ENCODE peak calls at places on chromosomes 4 and X, in six cellular contexts. W, E, R, C, K and M are unnamed samples.

GRCh38 chr4:42401171-42401570 is 3.9 kb downstream of the SHISA3 start:
- DNase-seq in W (no peak), E (no peak), R (no peak), C (no peak), K (no peak), M (no peak)

GRCh38 chrX:39174761-39175417 is 373.6 kb downstream of the MID1IP1 start:
- DNase-seq in W (no peak), E (no peak), R (no peak), C (no peak), K (no peak), M (no peak)

GRCh38 chrX:37378399-37378798 is 29.2 kb downstream of the PRRG1 start:
- DNase-seq in W (no peak), E (no peak), R (no peak), C (peak), K (no peak), M (peak)

GRCh38 chrX:83022020-83022419 is 486.1 kb upstream of the POU3F4 start:
- DNase-seq in W (peak), E (no peak), R (no peak), C (no peak), K (no peak), M (peak)

GRCh38 chr4:26484032-26484515 is 6.2 kb downstream of the CCKAR start:
- DNase-seq in W (no peak), E (no peak), R (no peak), C (peak), K (no peak), M (peak)

GRCh38 chr4:119729815-119730643 is 101.4 kb upstream of the PDE5A start:
- DNase-seq in W (no peak), E (no peak), R (no peak), C (peak), K (peak), M (peak)

GRCh38 chr4:1336079-1336478 is 10.9 kb upstream of the UVSSA start:
- DNase-seq in W (no peak), E (no peak), R (no peak), C (peak), K (peak), M (peak)

GRCh38 chrX:109818921-109819320 is 85.9 kb upstream of the ACSL4 start:
- DNase-seq in W (no peak), E (no peak), R (no peak), C (no peak), K (no peak), M (no peak)

GRCh38 chr4:56668267-56668666 is 12.8 kb downstream of the HOPX start:
- DNase-seq in W (no peak), E (no peak), R (no peak), C (no peak), K (no peak), M (no peak)

GRCh38 chrX:130321550-130321949 is 18.2 kb upstream of the SLC25A14 start:
- DNase-seq in W (no peak), E (no peak), R (no peak), C (no peak), K (no peak), M (no peak)

GRCh38 chrX:147626605-147627004 is 285.1 kb upstream of the FMR1 start:
- DNase-seq in W (no peak), E (no peak), R (no peak), C (no peak), K (no peak), M (no peak)

GRCh38 chr4:46937493-46937892 is 28.4 kb upstream of the COX7B2 start:
- DNase-seq in W (no peak), E (no peak), R (no peak), C (no peak), K (no peak), M (no peak)

GRCh38 chr4:96448315-96448872 is 608.5 kb downstream of the PDHA2 start:
- DNase-seq in W (no peak), E (no peak), R (no peak), C (no peak), K (no peak), M (no peak)

GRCh38 chr4:105088110-105088879 is 58.4 kb upstream of the TET2 start:
- DNase-seq in W (peak), E (no peak), R (peak), C (peak), K (peak), M (peak)

GRCh38 chr4:72969957-72970356 is 99.6 kb downstream of the COX18 start:
- DNase-seq in W (no peak), E (peak), R (no peak), C (peak), K (no peak), M (peak)

GRCh38 chr4:61200991-61201526 is 933 bp downstream of the ADGRL3 start:
- DNase-seq in W (no peak), E (peak), R (peak), C (no peak), K (no peak), M (peak)

GRCh38 chr4:135277116-135277979 is 1075.8 kb upstream of the PABPC4L start:
- DNase-seq in W (no peak), E (no peak), R (no peak), C (peak), K (no peak), M (peak)

GRCh38 chrX:15947648-15948317 is 93.2 kb upstream of the AP1S2 start:
- DNase-seq in W (peak), E (peak), R (peak), C (peak), K (no peak), M (peak)

GRCh38 chr4:126939401-126939800 is 693.4 kb upstream of the INTU start:
- DNase-seq in W (no peak), E (no peak), R (no peak), C (peak), K (no peak), M (peak)

GRCh38 chr4:6272863-6273660 is 3.4 kb downstream of the WFS1 start:
- DNase-seq in W (no peak), E (no peak), R (no peak), C (peak), K (peak), M (peak)

GRCh38 chr4:151677193-151677592 is 83.6 kb downstream of the GATB start:
- DNase-seq in W (no peak), E (no peak), R (no peak), C (no peak), K (no peak), M (no peak)

GRCh38 chrX:1466971-1467561 is 14.4 kb upstream of the ASMTL start:
- DNase-seq in W (no peak), E (no peak), R (peak), C (no peak), K (no peak), M (no peak)

GRCh38 chr4:59936566-59936965 is 1263.6 kb upstream of the ADGRL3 start:
- DNase-seq in W (no peak), E (no peak), R (no peak), C (no peak), K (no peak), M (no peak)

GRCh38 chr4:31291238-31291637 is 571.1 kb downstream of the PCDH7 start:
- DNase-seq in W (peak), E (no peak), R (no peak), C (no peak), K (no peak), M (no peak)
- H4K91ac ChIP-seq in W (no peak), E (no peak), R (no peak), C (no peak), K (no peak), M (no peak)

GRCh38 chrX:12972867-12973560 is 1.9 kb upstream of the TMSB4X start:
- DNase-seq in W (no peak), E (no peak), R (no peak), C (no peak), K (no peak), M (no peak)

GRCh38 chrX:12972239-12972638 is 2.7 kb upstream of the TMSB4X start:
- DNase-seq in W (no peak), E (no peak), R (no peak), C (no peak), K (no peak), M (no peak)

GRCh38 chrX:12974217-12974796 is 603 bp upstream of the TMSB4X start:
- DNase-seq in W (no peak), E (peak), R (peak), C (peak), K (no peak), M (peak)

GRCh38 chrX:12974797-12975669 is at the start of gene TMSB4X:
- DNase-seq in W (peak), E (peak), R (peak), C (peak), K (no peak), M (peak)

DNA sequence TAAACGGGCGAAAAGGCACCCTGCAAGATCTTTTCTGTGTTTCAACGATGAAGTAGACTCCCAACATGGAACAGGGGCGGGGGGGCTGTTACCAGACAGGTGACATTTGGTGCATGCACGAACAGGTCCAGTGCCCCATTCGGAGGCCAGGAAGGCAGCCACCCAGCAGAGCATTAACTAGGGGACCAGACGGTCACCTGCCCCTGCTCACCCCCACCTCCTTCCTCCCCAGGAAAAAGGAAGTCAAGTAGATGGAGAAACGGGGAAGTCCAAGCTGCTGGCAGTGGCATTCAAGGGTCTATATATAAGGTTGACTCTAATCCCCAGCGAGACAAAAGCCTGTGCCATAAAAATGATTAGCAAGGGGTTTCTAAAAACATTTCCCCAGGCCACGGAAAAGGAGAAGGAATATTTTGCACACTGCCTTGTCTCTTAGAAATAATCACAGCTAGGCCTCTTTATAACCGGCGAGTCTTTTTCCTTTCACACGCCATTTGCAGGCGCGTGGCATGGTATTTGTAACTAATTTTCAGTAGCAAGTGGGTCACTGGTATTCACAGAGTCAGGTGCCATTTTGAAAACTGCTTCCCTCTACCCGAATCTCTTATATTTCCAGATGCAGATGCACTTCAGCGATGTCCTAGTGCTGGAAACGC is 1.2 kb upstream of the TMSB4X start:
- DNase-seq in W (no peak), E (no peak), R (no peak), C (no peak), K (no peak), M (no peak)
- H2BK120ac ChIP-seq in W (peak), E (no peak), R (no peak), C (peak), K (no peak), M (peak)

DNA sequence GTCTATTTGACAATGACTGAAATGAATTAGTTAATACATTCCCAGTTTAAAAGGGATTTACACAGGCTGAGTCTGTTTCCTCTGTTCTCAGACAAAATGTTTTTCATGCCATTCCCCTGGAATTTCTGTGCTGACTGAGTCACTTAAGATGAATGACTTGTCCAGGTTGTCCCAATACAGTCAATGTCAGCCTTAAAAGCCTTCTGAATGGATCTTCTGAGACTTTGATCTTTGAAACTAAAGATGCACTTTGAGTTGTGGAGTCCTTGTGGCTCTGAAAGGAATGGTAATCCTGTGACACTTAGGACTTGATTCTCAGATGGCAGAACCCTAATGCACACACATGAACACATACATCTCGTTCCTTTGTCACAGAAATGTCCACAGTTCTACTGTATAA is 622.2 kb upstream of the GRID2 start:
- DNase-seq in W (no peak), E (no peak), R (no peak), C (no peak), K (no peak), M (no peak)
- H4K91ac ChIP-seq in W (no peak), E (no peak), R (no peak), C (no peak), K (no peak), M (no peak)

DNA sequence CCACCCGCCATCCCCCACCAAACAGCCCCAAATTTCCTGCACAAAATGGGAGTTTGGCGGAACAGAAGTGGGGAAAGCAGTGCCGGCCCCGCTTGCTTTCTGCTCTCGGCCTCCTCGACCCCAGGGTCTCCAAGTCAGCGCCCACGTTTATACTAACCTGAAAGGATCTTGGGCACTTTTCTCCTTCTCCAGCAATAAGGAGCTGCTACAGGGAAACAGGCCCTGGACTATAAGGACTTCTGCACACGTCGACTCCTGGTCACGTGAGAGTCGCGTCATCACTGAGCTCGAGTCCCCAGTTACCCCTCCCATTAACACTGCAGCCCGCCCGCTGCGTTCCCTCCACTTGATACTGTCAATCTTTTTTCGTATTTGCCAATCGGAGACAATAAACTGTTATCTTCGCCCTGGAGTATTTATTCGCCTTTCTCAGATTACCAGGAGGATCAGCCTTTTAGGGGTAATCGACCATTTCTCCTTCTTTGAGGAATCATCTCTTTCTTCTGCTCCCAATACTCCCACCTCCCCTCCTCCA is at the start of gene TCEAL8:
- DNase-seq in W (peak), E (peak), R (peak), C (peak), K (peak), M (peak)
- H2BK120ac ChIP-seq in W (peak), E (no peak), R (no peak), C (peak), K (peak), M (peak)

DNA sequence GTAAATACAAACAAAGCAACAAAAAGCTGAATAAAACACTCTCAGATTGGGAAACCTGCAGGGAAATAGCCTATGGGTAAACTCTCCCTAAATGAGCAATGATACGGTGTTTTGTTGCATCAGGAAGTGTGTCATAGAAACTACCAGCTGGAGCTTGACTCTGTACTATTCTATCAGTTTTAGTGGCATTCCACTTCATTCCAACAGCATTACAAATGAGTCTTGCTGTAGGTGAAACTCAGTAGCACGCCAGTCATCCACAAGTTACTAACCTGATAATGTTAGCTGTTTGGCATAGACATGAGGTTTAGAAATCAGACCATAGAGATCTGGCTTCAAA is 24.9 kb downstream of the FGFBP1 start:
- DNase-seq in W (no peak), E (no peak), R (no peak), C (peak), K (peak), M (peak)
- H4K91ac ChIP-seq in W (no peak), E (no peak), R (no peak), C (peak), K (no peak), M (no peak)

GRCh38 chr4:153205757-153206156 is 1.5 kb downstream of the TRIM2 start:
- DNase-seq in W (no peak), E (no peak), R (peak), C (no peak), K (no peak), M (peak)

GRCh38 chr4:153205028-153205648 is 895 bp downstream of the TRIM2 start:
- DNase-seq in W (no peak), E (no peak), R (peak), C (no peak), K (no peak), M (no peak)

GRCh38 chr4:153207027-153207426 is 2.8 kb downstream of the TRIM2 start:
- DNase-seq in W (no peak), E (no peak), R (peak), C (no peak), K (no peak), M (no peak)

GRCh38 chr4:153206534-153206933 is 2.3 kb downstream of the TRIM2 start:
- DNase-seq in W (no peak), E (peak), R (peak), C (no peak), K (no peak), M (no peak)

GRCh38 chr4:153204247-153205027 is at the start of gene TRIM2:
- DNase-seq in W (no peak), E (no peak), R (peak), C (peak), K (no peak), M (peak)
- H2BK120ac ChIP-seq in W (peak), E (no peak), R (no peak), C (peak), K (no peak), M (no peak)

DNA sequence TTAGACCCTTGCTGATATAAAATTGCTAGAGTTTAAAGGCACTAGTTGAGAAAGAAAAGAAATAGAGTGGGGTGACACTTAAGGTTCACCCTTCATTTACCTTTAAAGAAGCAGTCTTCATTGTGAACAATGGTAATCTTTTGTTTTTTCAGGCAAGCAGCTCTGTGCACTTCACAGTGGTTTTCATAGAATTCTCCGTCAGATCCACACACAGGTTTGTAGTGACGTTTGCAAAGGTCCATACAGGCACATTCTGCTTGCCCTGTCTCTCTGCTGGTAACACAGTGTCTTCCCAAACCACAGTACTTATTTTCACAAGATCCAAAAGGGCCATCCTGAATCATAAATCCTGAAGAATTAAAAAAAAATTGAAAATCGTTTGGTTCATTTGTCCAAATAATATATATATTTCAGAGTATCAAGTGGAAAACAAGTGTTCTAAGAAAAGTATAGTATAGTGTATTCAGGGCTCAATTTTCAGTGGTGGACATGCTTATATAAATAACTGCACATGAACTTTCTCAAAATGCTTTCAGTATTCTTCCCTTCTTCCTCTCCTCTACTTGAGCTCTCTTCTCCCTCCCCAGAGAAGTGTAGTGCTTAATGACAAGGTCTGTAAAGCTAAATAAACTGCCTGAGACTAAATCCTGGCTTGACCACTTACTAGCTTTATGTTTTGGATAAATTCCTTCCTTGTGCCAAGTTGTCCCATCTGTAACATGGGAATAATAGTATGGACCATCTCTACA is 243.3 kb downstream of the FSTL5 start:
- DNase-seq in W (no peak), E (no peak), R (no peak), C (no peak), K (no peak), M (no peak)
- H4K91ac ChIP-seq in W (no peak), E (no peak), R (no peak), C (no peak), K (no peak), M (no peak)